ENCODE peak calls at places on chromosomes 3 and 15, in six cellular contexts. B is IMR-90, X is H1, O is mesendoderm, U is neuronal stem cell, I is mesenchymal stem cell. F is an unnamed sample. For H3K36me3, the result is how much of the 10 kb centered on the place peaks cover.

GRCh38 chr15:92018535-92019239 is 165.2 kb downstream of the SLCO3A1 start:
- DNase-seq in B (no peak), X (no peak), O (no peak), U (no peak), I (no peak), F (no peak)

GRCh38 chr3:134406331-134407246 is 32.3 kb upstream of the AMOTL2 start:
- DNase-seq in B (no peak), X (peak), O (peak), U (peak), I (peak), F (no peak)

GRCh38 chr3:67329358-67329757 is 325.1 kb downstream of the SUCLG2 start:
- DNase-seq in B (no peak), X (no peak), O (peak), U (no peak), I (no peak), F (no peak)

GRCh38 chr15:70023064-70023768 is 74.5 kb downstream of the TLE3 start:
- DNase-seq in B (peak), X (no peak), O (peak), U (no peak), I (peak), F (no peak)

GRCh38 chr3:52277972-52278509 is 408 bp downstream of the WDR82 start:
- DNase-seq in B (no peak), X (peak), O (peak), U (no peak), I (peak), F (peak)

GRCh38 chr15:78201281-78202190 is 32.8 kb downstream of the ACSBG1 start:
- DNase-seq in B (no peak), X (peak), O (no peak), U (no peak), I (no peak), F (no peak)

GRCh38 chr3:59006791-59007517 is 42.9 kb downstream of the CFAP20DC start:
- DNase-seq in B (peak), X (no peak), O (no peak), U (no peak), I (peak), F (no peak)

GRCh38 chr3:117322866-117323265 is 613.3 kb downstream of the TUSC7 start:
- DNase-seq in B (peak), X (no peak), O (peak), U (peak), I (peak), F (peak)

GRCh38 chr15:85581495-85581894 is 201.1 kb downstream of the AKAP13 start:
- DNase-seq in B (no peak), X (no peak), O (no peak), U (no peak), I (no peak), F (peak)

GRCh38 chr3:101329016-101329673 is 8.8 kb upstream of the IMPG2 start:
- DNase-seq in B (no peak), X (no peak), O (no peak), U (no peak), I (no peak), F (no peak)

GRCh38 chr3:39222939-39223338 is 30.5 kb upstream of the XIRP1 start:
- DNase-seq in B (no peak), X (no peak), O (no peak), U (no peak), I (no peak), F (no peak)

GRCh38 chr3:132399054-132399929 is 18.0 kb upstream of the DNAJC13 start:
- DNase-seq in B (peak), X (no peak), O (peak), U (peak), I (peak), F (peak)

GRCh38 chr3:47250309-47251060 is 32.1 kb downstream of the KIF9 start:
- DNase-seq in B (peak), X (no peak), O (peak), U (peak), I (peak), F (peak)

GRCh38 chr3:133277813-133278212 is 122.0 kb upstream of the BFSP2 start:
- DNase-seq in B (peak), X (no peak), O (no peak), U (no peak), I (no peak), F (no peak)

GRCh38 chr3:130442284-130442683 is 74.7 kb upstream of the COL6A6 start:
- DNase-seq in B (no peak), X (no peak), O (peak), U (no peak), I (no peak), F (no peak)

GRCh38 chr3:62186967-62187366 is 186.4 kb downstream of the FEZF2 start:
- DNase-seq in B (peak), X (no peak), O (peak), U (no peak), I (peak), F (no peak)

GRCh38 chr3:8539419-8539818 is 37.8 kb downstream of the LMCD1 start:
- DNase-seq in B (peak), X (no peak), O (no peak), U (no peak), I (peak), F (no peak)

GRCh38 chr15:91223902-91224301 is 123.8 kb downstream of the SV2B start:
- DNase-seq in B (no peak), X (no peak), O (no peak), U (no peak), I (no peak), F (no peak)

GRCh38 chr3:116148881-116149530 is 296.3 kb downstream of the LSAMP start:
- DNase-seq in B (peak), X (no peak), O (peak), U (no peak), I (peak), F (no peak)

GRCh38 chr3:20528180-20528579 is 342.2 kb upstream of the SGO1 start:
- DNase-seq in B (no peak), X (no peak), O (no peak), U (no peak), I (no peak), F (no peak)

GRCh38 chr3:58613236-58614132 is 36.3 kb upstream of the FAM107A start:
- DNase-seq in B (no peak), X (no peak), O (no peak), U (no peak), I (no peak), F (no peak)

GRCh38 chr15:57915827-57916531 is 149.5 kb downstream of the ALDH1A2 start:
- DNase-seq in B (no peak), X (no peak), O (no peak), U (no peak), I (no peak), F (no peak)

GRCh38 chr3:125479091-125479490 is 40.9 kb downstream of the SNX4 start:
- DNase-seq in B (peak), X (no peak), O (no peak), U (no peak), I (no peak), F (no peak)

GRCh38 chr15:38671675-38672141 is 107.1 kb upstream of the RASGRP1 start:
- DNase-seq in B (peak), X (no peak), O (no peak), U (no peak), I (no peak), F (peak)

GRCh38 chr3:56309465-56309864 is 158.8 kb downstream of the ERC2 start:
- DNase-seq in B (no peak), X (no peak), O (no peak), U (no peak), I (peak), F (no peak)

GRCh38 chr3:98360681-98361080 is 7.0 kb downstream of the OR5K4 start:
- DNase-seq in B (no peak), X (no peak), O (peak), U (no peak), I (no peak), F (no peak)

GRCh38 chr15:89910891-89911626 is 1.7 kb downstream of the ARPIN start:
- DNase-seq in B (no peak), X (no peak), O (no peak), U (no peak), I (no peak), F (no peak)

GRCh38 chr15:52150878-52151277 is 38.3 kb upstream of the BCL2L10 start:
- DNase-seq in B (no peak), X (no peak), O (no peak), U (no peak), I (no peak), F (no peak)

DNA sequence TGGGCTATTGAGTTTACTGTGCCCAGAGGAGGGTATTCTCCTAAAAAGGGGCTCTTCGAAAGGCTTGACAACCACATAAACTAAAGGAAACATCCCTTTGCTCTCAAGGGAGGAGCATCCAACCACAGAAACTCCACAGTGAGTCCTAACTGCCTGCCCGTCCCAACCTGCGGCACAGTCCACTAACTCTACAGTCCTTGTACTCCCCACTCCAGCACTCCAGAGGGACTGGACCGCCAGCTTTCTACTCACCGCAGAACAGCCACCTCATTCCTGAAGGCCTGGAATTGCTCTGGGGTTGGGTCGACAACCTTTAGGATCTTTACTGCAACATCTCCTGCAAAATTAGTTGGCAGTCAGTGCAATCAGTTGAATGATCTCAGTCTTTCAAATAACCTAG is 34.6 kb downstream of the MKRN2 start:
- DNase-seq in B (no peak), X (no peak), O (no peak), U (no peak), I (no peak), F (no peak)
- H3K36me3 ChIP-seq in B (half or more), X (half or more), O (under half), U (half or more), I (under half), F (under half)

DNA sequence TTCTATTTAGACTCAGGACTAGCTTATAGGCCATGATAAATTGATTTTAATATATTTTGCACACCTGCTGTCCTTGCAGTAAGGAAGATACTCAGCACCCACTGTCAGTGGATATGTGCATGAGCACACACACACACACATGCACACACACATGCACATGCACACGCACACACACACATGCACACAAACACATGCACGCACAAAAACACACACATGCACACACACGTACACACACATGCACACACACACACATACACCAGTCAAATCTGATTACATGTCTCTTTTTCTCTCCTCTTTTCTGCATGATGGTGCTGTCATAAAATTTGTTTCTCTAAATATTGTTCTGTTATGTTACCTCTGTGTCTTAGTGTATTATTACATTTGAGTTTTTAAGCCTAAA is 87.3 kb upstream of the OSTN start:
- DNase-seq in B (no peak), X (no peak), O (no peak), U (no peak), I (no peak), F (no peak)
- H3K23ac ChIP-seq in B (no peak), X (no peak), O (no peak), U (no peak), I (no peak), F (no peak)

GRCh38 chr15:39887211-39887610 is 32.9 kb downstream of the GPR176 start:
- DNase-seq in B (no peak), X (no peak), O (peak), U (no peak), I (no peak), F (no peak)

GRCh38 chr15:39887832-39888231 is 32.2 kb downstream of the GPR176 start:
- DNase-seq in B (peak), X (no peak), O (peak), U (no peak), I (peak), F (peak)

GRCh38 chr15:39889601-39890000 is 30.5 kb downstream of the GPR176 start:
- DNase-seq in B (no peak), X (no peak), O (no peak), U (no peak), I (no peak), F (no peak)

GRCh38 chr15:39888243-39888642 is 31.8 kb downstream of the GPR176 start:
- DNase-seq in B (no peak), X (no peak), O (peak), U (no peak), I (peak), F (no peak)

GRCh38 chr15:39888809-39889208 is 31.3 kb downstream of the GPR176 start:
- DNase-seq in B (no peak), X (no peak), O (peak), U (no peak), I (no peak), F (peak)
- H3K4ac ChIP-seq in B (peak), X (peak), O (no peak), U (no peak), I (no peak), F (no peak)

GRCh38 chr15:33377239-33377638 is 66.5 kb downstream of the RYR3 start:
- DNase-seq in B (no peak), X (no peak), O (no peak), U (no peak), I (no peak), F (no peak)
- H3K36me3 ChIP-seq in B (under half), X (under half), O (under half), U (under half), I (under half), F (under half)

GRCh38 chr3:122233109-122233952 is 49.9 kb downstream of the CASR start:
- DNase-seq in B (no peak), X (no peak), O (no peak), U (no peak), I (no peak), F (peak)

GRCh38 chr3:122235147-122235546 is 51.7 kb downstream of the CASR start:
- DNase-seq in B (no peak), X (no peak), O (no peak), U (no peak), I (no peak), F (no peak)

GRCh38 chr3:122234117-122234516 is 50.6 kb downstream of the CASR start:
- DNase-seq in B (no peak), X (no peak), O (no peak), U (no peak), I (no peak), F (no peak)

DNA sequence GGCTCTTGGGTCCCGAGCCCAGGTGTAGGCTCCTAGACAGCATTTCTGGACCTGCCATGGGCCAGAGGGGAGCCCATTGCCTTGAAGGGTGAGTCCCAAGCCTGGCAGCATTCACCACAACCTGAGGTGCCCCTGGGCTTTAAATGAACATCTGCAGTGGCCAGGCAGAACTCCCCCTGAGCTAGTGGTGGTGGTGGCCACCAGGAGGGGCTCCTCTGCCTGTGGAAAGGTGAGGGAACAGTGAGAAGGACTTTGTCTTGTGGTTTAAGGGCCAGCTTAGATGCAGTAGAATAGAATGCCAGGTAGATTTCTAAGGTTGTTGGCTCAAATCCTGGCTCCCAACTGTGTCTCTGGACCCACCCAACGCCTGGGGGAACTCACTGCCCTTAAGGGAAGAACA is 55.6 kb downstream of the CASR start:
- DNase-seq in B (no peak), X (no peak), O (peak), U (no peak), I (no peak), F (no peak)
- H3K23ac ChIP-seq in B (no peak), X (no peak), O (no peak), U (no peak), I (no peak), F (no peak)

DNA sequence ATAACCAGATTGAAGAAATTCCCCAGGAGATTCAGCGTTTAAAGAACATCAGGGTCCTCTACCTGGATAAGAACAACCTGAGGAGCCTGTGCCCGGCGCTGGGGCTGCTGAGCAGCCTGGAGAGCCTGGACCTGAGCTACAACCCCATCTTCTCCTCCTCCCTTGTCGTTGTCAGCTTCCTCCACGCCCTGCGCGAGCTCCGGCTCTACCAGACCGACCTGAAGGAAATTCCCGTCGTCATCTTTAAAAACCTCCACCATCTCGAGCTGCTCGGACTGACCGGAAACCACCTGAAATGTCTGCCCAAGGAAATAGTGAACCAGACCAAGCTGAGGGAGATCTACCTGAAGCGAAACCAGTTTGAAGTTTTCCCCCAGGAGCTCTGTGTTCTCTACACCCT is 9.4 kb upstream of the LRRC34 start:
- DNase-seq in B (no peak), X (no peak), O (no peak), U (no peak), I (no peak), F (peak)
- H3K4ac ChIP-seq in B (no peak), X (no peak), O (no peak), U (no peak), I (no peak), F (no peak)

GRCh38 chr3:143972155-143972494 is 502 bp downstream of the DIPK2A start:
- DNase-seq in B (no peak), X (no peak), O (no peak), U (no peak), I (no peak), F (no peak)
- H3K36me3 ChIP-seq in B (under half), X (under half), O (under half), U (under half), I (under half), F (under half)

GRCh38 chr3:71207632-71208031 is 375.9 kb downstream of the FOXP1 start:
- DNase-seq in B (no peak), X (no peak), O (no peak), U (no peak), I (no peak), F (no peak)

GRCh38 chr3:71206305-71206704 is 377.2 kb downstream of the FOXP1 start:
- DNase-seq in B (no peak), X (no peak), O (no peak), U (no peak), I (no peak), F (no peak)

GRCh38 chr3:71206821-71207220 is 376.7 kb downstream of the FOXP1 start:
- DNase-seq in B (no peak), X (no peak), O (no peak), U (no peak), I (no peak), F (no peak)

GRCh38 chr3:71210257-71211002 is 373.1 kb downstream of the FOXP1 start:
- DNase-seq in B (peak), X (no peak), O (peak), U (no peak), I (peak), F (peak)

DNA sequence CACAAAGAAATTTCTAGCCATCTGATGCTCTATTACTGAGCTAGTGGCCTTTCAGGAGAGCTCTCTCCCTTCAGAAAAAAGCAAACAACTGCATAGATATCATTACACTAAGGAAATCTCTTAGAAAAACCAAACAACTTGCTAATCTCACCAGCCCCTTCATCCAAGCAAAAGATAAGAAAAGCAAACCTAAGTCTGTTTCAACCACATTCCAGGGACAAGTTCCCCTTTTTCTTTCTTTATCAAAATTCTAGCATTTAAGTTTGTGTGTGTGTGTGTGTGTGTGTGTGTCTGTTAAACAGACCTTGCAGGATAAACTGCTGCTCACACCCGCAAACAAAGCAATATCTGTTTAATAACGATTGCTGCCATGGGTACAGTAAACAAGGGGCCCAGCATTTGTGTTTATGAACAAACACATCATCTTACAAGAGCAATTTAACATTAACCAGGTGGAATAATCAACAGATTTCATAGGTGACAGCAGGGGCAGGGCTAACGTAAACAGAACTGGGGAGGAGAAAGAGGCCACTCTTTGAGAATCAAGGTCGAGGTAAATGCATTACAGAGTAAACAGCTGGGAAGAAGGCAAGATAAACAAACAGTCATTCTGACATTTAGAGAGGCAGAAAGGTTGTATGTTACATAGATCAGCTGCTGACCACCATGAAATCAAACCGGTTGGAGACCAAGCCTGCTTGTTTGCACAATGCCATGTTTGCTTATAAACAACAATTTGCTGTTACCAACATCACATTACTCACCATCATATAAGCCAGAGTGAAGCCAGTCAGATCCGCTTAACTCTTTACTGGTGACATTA is 375.0 kb downstream of the FOXP1 start:
- DNase-seq in B (peak), X (no peak), O (peak), U (no peak), I (peak), F (no peak)
- H3K23ac ChIP-seq in B (peak), X (no peak), O (no peak), U (no peak), I (no peak), F (no peak)